ENCODE peak calls at places on chromosomes 7 and 10, in seven cellular contexts. C, U, B, Y, R, E and D are unnamed samples.

GRCh38 chr7:149753370-149754233 is 19.8 kb downstream of the ZNF467 start:
- DNase-seq in E (peak), B (no peak), Y (no peak), R (peak), C (peak), U (peak), D (peak)

GRCh38 chr10:17836917-17837316 is 27.8 kb downstream of the MRC1 start:
- DNase-seq in B (no peak), C (no peak), E (peak), R (peak), U (no peak), Y (no peak), D (peak)

GRCh38 chr7:134552105-134552504 is 3.2 kb downstream of the AKR1B15 start:
- DNase-seq in C (peak), U (no peak), B (no peak), Y (no peak), R (peak), E (peak), D (no peak)

GRCh38 chr7:41451826-41452225 is 251.1 kb downstream of the INHBA start:
- DNase-seq in U (no peak), B (no peak), E (no peak), C (no peak), Y (no peak), R (no peak), D (no peak)

GRCh38 chr7:94374721-94375120 is 20.0 kb upstream of the COL1A2 start:
- DNase-seq in U (no peak), R (no peak), Y (no peak), E (no peak), B (no peak), C (no peak), D (no peak)

GRCh38 chr10:97532935-97533671 is 34.4 kb downstream of the UBTD1 start:
- DNase-seq in R (no peak), Y (no peak), B (no peak), E (no peak), C (peak), U (no peak), D (no peak)

GRCh38 chr10:130026670-130027456 is 62.8 kb upstream of the EBF3 start:
- DNase-seq in U (peak), C (no peak), E (no peak), B (no peak), R (no peak), Y (no peak), D (no peak)

GRCh38 chr10:122421747-122422146 is 32.7 kb upstream of the ARMS2 start:
- DNase-seq in E (no peak), U (no peak), Y (no peak), C (no peak), R (no peak), B (no peak), D (no peak)

GRCh38 chr7:84362828-84363227 is 168.2 kb upstream of the SEMA3A start:
- DNase-seq in Y (no peak), E (no peak), B (no peak), U (no peak), C (no peak), R (no peak), D (no peak)

GRCh38 chr10:5776881-5777197 is 36.4 kb downstream of the GDI2 start:
- DNase-seq in Y (no peak), E (no peak), U (no peak), C (no peak), R (no peak), B (no peak), D (no peak)
- H3K27ac ChIP-seq in Y (no peak), E (peak), U (peak), C (no peak), R (peak), B (peak), D (no peak)

GRCh38 chr7:16744518-16745250 is 8.9 kb upstream of the TSPAN13 start:
- DNase-seq in R (no peak), C (no peak), Y (no peak), B (no peak), E (no peak), U (no peak), D (no peak)
- H3K27ac ChIP-seq in R (no peak), C (no peak), Y (no peak), B (peak), E (no peak), U (no peak), D (no peak)

GRCh38 chr10:66651308-66652082 is 274.3 kb upstream of the LRRTM3 start:
- DNase-seq in R (no peak), C (no peak), U (no peak), E (no peak), B (no peak), Y (no peak), D (no peak)
- H3K27ac ChIP-seq in R (no peak), C (no peak), U (no peak), E (no peak), B (no peak), Y (no peak), D (no peak)

DNA sequence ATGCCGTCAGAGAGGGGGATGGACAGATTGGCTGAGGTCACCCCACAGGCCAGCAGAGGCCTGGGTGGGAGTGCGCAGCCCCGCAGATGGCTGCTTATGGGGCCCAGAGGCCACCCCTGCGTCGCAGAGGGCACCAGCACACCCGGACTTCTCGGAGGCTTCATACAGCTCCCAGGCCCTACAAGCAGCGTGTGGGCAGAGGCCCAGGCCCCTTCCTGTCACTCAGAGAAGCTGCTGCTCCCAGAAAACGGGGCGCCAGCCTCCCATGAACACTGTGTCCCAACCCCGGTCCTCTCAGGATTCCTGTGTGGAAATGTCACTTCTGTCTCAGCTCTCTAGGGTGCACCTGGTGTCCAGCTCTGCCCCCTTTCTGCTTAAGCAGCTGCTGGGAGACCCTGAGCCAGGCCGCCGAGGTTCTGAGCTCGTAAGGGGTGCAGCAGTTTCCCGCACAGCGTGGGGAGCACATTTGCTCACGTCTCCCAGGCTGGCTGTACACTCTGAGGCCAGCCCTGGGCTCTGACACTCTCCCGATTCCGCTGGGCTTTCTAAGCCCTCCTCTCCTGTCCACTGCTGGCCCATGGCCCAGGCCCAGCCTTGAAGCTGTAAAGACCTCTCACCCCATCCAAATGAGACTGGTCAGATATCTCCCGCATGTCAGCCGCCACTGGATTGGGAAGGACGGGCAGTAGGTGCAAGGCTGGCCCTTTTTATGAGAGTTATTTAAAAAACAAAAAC is 6.8 kb downstream of the GPR146 start:
- DNase-seq in U (peak), Y (no peak), B (no peak), R (no peak), C (no peak), E (no peak), D (no peak)
- H3K27ac ChIP-seq in U (peak), Y (no peak), B (peak), R (no peak), C (no peak), E (peak), D (peak)

GRCh38 chr7:120805636-120806388 is 52.1 kb downstream of the TSPAN12 start:
- DNase-seq in U (no peak), E (peak), B (no peak), Y (no peak), C (peak), R (peak), D (peak)

GRCh38 chr7:120813089-120813488 is 44.9 kb downstream of the TSPAN12 start:
- DNase-seq in E (no peak), B (no peak), Y (no peak), R (no peak), U (no peak), C (no peak), D (no peak)

GRCh38 chr7:120807390-120807789 is 50.6 kb downstream of the TSPAN12 start:
- DNase-seq in R (no peak), B (no peak), E (no peak), U (no peak), Y (no peak), C (no peak), D (no peak)

GRCh38 chr7:120806669-120807068 is 51.3 kb downstream of the TSPAN12 start:
- DNase-seq in R (no peak), B (no peak), Y (no peak), U (no peak), E (no peak), C (no peak), D (no peak)

DNA sequence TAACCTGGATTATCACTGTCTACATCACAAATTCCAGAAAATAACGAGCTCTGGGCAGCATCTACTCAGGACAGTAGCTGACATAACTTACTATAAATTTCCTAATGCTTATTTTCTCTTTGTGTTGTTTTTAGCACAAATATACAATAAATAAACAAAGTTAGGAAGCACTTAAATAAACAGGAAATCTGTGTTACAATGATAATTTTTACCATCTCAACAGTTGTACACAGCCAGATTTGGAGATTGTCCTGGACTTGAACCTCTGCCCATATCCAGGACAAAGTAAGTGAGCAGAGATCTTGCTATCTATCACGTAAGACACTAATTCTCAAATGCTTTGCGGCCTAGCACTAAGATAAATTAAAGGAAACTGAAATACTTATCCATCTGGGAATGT is 48.7 kb downstream of the TSPAN12 start:
- DNase-seq in U (no peak), R (no peak), E (no peak), Y (no peak), C (no peak), B (no peak), D (no peak)
- H3K27ac ChIP-seq in U (no peak), R (no peak), E (no peak), Y (no peak), C (no peak), B (peak), D (no peak)

GRCh38 chr7:15104411-15105092 is 202.0 kb upstream of the DGKB start:
- DNase-seq in E (no peak), B (no peak), U (no peak), R (no peak), Y (no peak), C (no peak), D (no peak)
- H3K27ac ChIP-seq in E (no peak), B (no peak), U (no peak), R (no peak), Y (no peak), C (no peak), D (no peak)

DNA sequence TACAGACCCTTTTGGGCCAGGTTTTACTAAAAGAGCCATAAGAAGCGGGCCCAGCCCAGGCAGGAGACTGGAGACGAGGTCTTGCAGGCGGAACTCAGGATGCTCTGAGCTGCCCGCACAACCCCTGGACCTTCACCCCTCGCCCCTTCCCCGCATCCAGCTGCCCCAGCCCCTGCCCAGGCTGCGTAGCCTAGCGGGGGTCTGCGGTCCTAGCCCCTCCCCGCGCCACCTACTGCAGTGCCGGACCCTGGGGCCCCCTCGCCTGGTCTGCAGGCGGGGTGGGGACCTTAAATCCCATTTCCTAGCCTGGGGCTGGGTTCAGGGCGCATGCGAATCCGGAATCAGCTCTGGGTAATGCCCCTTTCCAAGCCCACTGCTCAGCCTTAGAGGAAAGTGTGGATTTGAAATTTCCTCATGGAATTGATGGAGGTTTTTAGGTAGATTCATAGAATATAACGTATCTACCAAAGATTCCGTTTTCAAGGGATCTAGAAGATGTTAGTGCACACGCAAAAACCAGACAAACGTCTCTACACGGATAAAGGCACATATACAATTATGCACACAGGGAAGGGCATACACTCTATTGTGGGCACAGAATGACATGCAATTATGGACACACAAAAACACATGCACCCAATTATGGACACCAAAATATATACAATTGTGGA is 568 bp upstream of the HOXA3 start:
- DNase-seq in B (peak), U (peak), R (no peak), C (no peak), Y (no peak), E (peak), D (no peak)
- H3K27ac ChIP-seq in B (no peak), U (peak), R (no peak), C (no peak), Y (peak), E (peak), D (no peak)

DNA sequence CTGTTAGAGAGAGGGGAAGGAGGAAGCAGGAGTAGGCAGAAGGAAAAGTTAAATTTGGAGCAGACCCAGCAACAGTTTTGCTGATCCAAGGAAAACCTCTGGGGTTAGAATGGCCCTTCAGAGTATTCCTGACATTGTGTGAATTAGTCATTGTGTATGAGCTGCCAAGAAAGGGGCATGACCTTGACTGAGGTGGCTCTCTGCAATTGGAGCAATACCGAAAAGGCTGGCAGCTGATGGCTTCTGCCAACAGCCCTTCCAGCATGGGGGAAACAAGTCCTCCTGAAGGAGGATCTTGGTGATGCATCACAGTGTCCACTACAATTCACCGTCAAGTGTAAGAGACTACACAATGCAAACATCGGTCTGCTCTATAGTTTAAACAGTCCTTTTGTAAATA is 20.6 kb upstream of the WASL start:
- DNase-seq in R (no peak), E (peak), B (no peak), C (no peak), Y (no peak), U (no peak), D (no peak)
- H3K27ac ChIP-seq in R (no peak), E (no peak), B (peak), C (no peak), Y (no peak), U (peak), D (no peak)

DNA sequence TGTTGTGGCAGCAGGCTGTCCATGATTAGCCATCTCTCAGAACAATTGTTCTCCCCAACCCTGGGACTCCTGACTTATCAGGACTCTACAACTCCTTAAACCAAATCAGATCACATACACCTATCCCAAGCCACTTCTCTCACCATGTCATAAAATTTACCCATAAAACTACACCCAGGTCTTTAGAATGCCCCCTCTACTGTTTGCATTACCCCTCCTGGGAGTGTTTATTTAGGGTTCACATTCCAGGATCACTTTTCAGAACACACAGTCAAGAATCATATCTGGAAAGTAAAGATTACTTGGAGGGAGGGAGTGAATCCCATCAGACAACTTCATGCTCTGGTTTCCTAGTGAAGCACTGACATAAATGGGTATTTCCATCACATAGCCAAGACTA is 7.1 kb downstream of the ASAH2 start:
- DNase-seq in C (no peak), B (no peak), Y (no peak), U (no peak), E (no peak), R (no peak), D (no peak)
- H3K27ac ChIP-seq in C (no peak), B (no peak), Y (no peak), U (no peak), E (no peak), R (no peak), D (no peak)

DNA sequence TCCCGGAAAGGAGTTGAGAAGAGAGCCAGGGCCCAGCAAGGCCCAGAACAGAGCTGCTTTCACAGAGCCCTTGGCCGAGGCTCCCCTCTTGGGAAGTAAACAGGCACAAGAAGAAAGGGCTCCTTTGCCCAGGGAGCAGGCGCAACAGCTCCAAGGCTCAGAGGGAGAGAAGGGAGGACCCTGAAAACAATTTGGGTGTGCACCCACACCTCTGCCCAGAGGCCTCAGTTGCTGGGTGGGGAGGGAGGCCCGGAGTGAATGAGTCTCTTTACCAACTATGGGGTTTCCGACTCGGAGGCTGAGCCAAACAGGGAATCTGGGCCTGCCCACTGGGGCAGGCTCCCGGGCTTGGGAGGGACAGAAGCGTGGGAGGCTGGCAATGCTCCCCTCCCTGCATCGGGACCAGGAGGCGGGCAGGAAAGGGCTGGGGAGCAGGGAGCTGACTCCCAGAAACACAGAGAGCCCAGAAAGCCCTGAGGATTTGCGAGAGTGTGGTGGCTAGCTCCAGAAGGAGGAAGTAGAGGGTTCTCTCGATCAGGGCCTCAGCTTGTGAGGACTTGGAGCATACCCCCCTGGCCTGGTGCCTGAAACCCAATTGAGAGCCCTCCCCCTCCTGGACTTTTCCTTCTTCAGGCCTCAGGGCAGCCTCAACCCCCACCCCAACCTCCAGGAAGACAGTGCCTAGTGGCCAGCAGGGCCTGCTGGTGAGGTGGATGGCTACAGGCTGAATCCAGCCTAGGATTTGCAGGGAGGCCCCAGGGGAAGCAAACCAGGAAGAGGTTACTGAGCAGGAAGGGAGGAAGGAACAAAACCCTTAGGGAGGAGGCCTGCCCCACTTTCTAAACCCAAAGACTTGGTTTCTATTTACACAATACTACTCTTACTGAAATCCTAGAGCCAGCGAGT is 6.2 kb downstream of the C10orf105 start:
- DNase-seq in B (peak), C (peak), E (peak), U (peak), Y (peak), R (no peak), D (peak)
- H3K27ac ChIP-seq in B (peak), C (peak), E (peak), U (peak), Y (peak), R (no peak), D (peak)